ENCODE peak calls at places on chromosome 6, in four cellular contexts. K is H1, J is trophoblast cell, T is H9. G is an unnamed sample.

GRCh38 chr6:11271637-11272036 is 39.2 kb upstream of the NEDD9 start:
- DNase-seq in J (peak; percentile 25), T (no peak), K (no peak), G (no peak)

GRCh38 chr6:88499845-88500699 is 333.9 kb upstream of the CNR1 start:
- DNase-seq in T (no peak), K (no peak), J (no peak), G (no peak)

GRCh38 chr6:14822689-14823088 is 423.2 kb upstream of the JARID2 start:
- DNase-seq in J (no peak), T (no peak), K (no peak), G (no peak)

GRCh38 chr6:125871365-125871764 is 80.6 kb downstream of the NCOA7 start:
- DNase-seq in K (no peak), T (no peak), J (no peak), G (no peak)

GRCh38 chr6:137661601-137662000 is 167.4 kb upstream of the OLIG3 start:
- DNase-seq in J (peak; percentile 40), K (peak; percentile 13), T (peak; percentile 45), G (peak; percentile 55)

GRCh38 chr6:41392249-41392648 is 56.8 kb downstream of the NCR2 start:
- DNase-seq in T (no peak), J (no peak), K (no peak), G (no peak)

GRCh38 chr6:138844203-138844602 is 48.3 kb downstream of the ECT2L start:
- DNase-seq in T (no peak), K (no peak), J (no peak), G (no peak)

GRCh38 chr6:95589067-95589466 is 11.7 kb downstream of the MANEA start:
- DNase-seq in K (no peak), J (no peak), T (no peak), G (no peak)

GRCh38 chr6:81613606-81614005 is 138.9 kb downstream of the TENT5A start:
- DNase-seq in J (no peak), T (no peak), K (no peak), G (no peak)

DNA sequence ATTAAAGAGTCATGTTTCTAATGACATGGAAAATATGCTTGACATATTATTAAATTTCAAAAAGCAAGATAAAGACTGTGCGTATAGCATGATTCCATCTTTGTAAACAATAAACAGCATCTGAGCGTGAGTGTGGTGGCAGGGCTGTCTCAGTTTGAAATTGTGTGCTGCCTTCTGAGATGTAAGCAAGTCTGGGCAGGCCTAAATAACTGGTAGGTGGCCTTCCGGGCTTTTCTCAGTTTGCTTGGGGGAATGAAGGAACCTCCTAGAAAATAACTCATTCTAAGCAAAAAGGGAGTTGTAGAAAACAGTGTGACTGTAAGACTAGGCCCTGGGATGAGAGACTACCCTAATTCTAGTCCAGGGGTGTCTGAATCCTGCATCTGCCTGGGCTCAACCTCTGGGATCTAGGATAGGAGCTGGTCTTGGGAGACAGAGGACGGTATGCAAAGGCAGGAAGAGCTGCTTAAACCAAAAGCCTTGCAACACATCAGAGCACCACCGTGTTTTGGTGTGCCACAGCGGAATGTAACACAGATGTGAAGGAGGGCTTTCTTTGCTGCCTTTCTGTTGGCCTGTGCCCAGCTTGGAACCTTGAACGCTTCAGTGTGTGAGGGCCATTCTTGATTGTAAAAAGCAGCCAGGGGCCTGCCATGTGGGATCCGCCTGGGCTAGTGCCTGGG is 63.5 kb upstream of the L3MBTL3 start:
- DNase-seq in K (no peak), T (no peak), J (peak; percentile 12), G (peak; percentile 32)
- H2BK5ac ChIP-seq in K (peak overlapping the region; percentile 82), T (no peak overlapping the region), J (peak overlapping the region; percentile 55), G (no peak overlapping the region)

DNA sequence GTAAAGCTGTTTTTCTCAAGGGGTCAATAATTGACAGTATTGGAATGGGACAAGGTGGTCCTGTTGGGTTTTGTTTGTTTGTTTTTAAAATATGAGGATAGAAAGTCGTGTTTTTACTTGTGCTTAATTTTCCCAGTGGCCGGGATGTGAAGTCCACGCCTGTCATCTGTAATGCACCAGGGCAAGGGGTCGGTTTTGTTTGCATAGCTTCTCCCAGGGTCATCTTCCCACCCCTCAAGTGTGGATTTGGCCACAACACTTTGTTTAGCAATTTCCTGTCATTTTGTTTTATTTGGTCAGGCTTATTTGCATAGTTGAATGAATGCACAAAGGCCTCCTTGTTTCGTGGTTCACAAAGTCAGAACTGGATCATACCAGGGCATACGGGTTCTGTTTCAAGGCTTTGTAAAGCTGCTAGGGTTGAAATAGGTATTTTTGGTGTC is 29.8 kb downstream of the SYNJ2 start:
- DNase-seq in K (no peak), T (no peak), J (no peak), G (no peak)
- H3K79me2 ChIP-seq in K (no peaks in the 10 kb centered on the region), T (no peaks in the 10 kb centered on the region), J (peaks cover 3% of the 10 kb centered on the region), G (peaks cover 3% of the 10 kb centered on the region)

DNA sequence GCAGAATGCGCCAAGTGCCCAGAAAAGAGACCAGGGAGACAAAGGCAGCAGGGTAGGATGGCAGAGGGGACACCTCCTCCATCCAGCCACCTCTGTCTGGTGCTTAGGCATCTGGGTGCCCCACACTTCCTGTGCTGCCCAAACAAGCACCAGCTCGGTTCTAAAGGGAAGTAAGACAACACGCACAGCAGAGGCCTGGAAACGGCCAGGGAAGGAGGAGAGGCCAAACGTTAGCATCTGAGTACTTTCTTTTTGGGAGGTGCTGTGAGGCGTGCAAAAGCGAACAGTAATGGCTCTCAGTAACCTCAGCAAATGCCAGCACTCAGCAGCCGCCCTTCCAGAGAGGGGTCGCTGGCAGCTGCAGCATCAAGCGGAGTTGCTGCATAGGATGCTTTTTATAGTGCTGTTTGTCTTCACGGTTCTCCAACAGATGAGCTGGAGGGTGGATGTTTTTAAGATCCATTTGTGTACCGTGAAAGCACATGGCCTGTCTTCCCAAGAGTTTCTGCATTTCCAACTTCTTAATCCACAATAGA is 124.5 kb downstream of the LY86 start:
- DNase-seq in K (no peak), T (no peak), J (no peak), G (no peak)
- H2BK5ac ChIP-seq in K (peak overlapping the region; percentile 44), T (no peak overlapping the region), J (no peak overlapping the region), G (no peak overlapping the region)

DNA sequence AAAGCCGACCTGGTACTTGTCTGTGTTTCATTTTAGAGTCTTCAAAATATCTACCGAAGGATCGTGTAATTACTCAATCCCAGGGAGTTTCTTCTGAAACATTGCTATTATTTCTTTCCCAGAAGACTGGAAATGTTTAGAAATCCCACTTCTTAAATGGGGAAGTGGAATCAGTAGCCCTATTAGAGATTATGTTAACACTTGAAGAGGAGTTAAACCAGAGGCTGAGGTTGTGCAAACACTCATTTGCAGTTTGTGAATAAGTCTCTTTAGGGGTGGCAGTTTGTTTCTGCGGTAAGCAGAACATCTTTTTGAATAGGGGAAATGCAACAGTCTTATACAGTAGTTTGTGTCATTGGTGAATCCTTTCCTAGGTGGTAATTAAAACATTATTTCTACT is 21.3 kb downstream of the DSP start:
- DNase-seq in J (no peak), T (no peak), K (no peak), G (no peak)
- H3K79me2 ChIP-seq in J (peaks cover 2% of the 10 kb centered on the region), T (no peaks in the 10 kb centered on the region), K (no peaks in the 10 kb centered on the region), G (no peaks in the 10 kb centered on the region)

DNA sequence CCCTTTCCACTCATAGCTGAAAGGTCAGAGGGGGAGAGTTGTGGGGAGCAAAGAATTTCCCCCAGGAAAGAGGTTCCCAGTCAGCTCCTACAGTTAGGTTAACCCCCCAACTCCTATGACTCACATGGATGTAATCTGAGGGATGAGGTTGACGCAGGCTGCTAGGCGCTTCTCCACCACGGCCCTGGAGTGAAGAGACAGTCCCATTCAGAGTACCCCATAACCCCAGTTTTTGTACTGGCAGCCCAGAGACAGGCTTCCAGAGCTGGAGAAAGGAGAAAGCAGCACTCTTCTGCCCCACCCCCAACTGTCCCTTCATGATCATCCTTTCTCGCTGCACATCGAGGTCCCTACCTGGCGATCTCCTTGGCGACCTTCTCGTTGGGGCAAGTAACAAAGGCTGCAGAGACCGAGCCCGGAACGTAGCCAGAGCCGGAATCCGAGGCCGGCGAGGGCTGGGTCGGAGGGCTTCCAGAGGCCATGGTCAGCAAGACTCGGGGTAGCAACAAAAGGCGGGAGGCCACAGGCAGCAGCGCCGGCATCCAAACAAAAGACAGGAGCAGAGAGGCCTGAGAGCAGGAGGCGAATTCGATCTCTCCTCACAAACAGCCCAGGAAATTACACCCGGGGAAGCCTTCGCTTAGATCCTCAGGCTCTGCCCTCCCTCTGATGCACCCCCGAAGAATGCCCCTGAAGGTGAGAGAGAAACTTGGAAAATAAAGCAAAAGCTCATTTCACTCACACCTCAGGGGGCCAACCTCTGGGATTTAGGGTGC is 592 bp downstream of the CUTA start:
- DNase-seq in T (peak; percentile 37), J (peak; percentile 57), K (no peak), G (peak; percentile 46)
- H2BK5ac ChIP-seq in T (no peak overlapping the region), J (peak overlapping the region; percentile 65), K (peak overlapping the region; percentile 81), G (no peak overlapping the region)

GRCh38 chr6:31545291-31545690 is 1.1 kb downstream of the ATP6V1G2 start:
- DNase-seq in J (no peak), K (no peak), T (no peak), G (no peak)
- H3K79me2 ChIP-seq in J (peaks cover 12% of the 10 kb centered on the region), K (peaks cover 12% of the 10 kb centered on the region), T (peaks cover 11% of the 10 kb centered on the region), G (peaks cover 15% of the 10 kb centered on the region)

GRCh38 chr6:21740719-21741118 is 147.2 kb downstream of the SOX4 start:
- DNase-seq in T (no peak), K (no peak), J (no peak), G (no peak)
- H2BK5ac ChIP-seq in T (no peak overlapping the region), K (no peak overlapping the region), J (no peak overlapping the region), G (no peak overlapping the region)

GRCh38 chr6:4039348-4039747 is 39.6 kb downstream of the FAM217A start:
- DNase-seq in J (no peak), T (no peak), K (no peak), G (no peak)
- H3K79me2 ChIP-seq in J (no peaks in the 10 kb centered on the region), T (peaks cover 4% of the 10 kb centered on the region), K (no peaks in the 10 kb centered on the region), G (peaks cover 18% of the 10 kb centered on the region)

DNA sequence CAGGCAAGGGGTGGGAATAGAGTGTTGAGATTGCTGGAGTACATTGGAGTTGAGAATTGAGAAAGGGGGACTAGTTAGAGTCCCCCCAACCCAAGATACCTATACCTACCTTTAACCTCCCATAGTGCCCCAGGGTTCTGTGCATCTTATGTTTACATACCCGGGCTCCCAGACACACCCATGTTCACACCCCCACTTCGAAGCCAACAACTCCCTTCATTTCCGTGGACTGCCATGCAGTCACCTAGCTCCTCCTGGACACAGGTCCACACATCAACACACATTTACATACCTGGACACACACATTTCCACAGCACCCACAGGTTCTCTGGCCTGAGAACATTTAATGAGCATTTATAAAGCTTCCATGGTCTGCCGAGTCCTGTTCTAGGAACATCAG is 5.1 kb downstream of the TMEM63B start:
- DNase-seq in J (no peak), T (no peak), K (no peak), G (no peak)
- H2BK5ac ChIP-seq in J (no peak overlapping the region), T (no peak overlapping the region), K (no peak overlapping the region), G (no peak overlapping the region)